ENCODE peak calls at places on chromosomes 12 and 14, in four cellular contexts. One of them, this sample, is unnamed.
A peak's percentile ranks its signal among the peaks of the same experiment; 100 is the strongest.

GRCh38 chr12:49580572-49581535 is 12.9 kb upstream of the MCRS1 start:
- DNase-seq in endothelial cell of umbilical vein: peak; percentile 65
- DNase-seq in GM12878: no peak
- DNase-seq in A549: peak; percentile 83
- DNase-seq in this sample: peak; percentile 83

GRCh38 chr12:50764861-50765324 is 992 bp downstream of the ATF1 start:
- DNase-seq in endothelial cell of umbilical vein: peak; percentile 51
- DNase-seq in GM12878: no peak
- DNase-seq in A549: peak; percentile 72
- DNase-seq in this sample: peak; percentile 89

GRCh38 chr12:130431176-130431575 is 93.5 kb downstream of the PIWIL1 start:
- DNase-seq in endothelial cell of umbilical vein: no peak
- DNase-seq in GM12878: no peak
- DNase-seq in A549: no peak
- DNase-seq in this sample: no peak

GRCh38 chr12:5648692-5649338 is 216.9 kb downstream of the NTF3 start:
- DNase-seq in endothelial cell of umbilical vein: no peak
- DNase-seq in GM12878: no peak
- DNase-seq in A549: peak; percentile 35
- DNase-seq in this sample: peak; percentile 27

GRCh38 chr14:70601162-70601561 is 707 bp upstream of the MED6 start:
- DNase-seq in endothelial cell of umbilical vein: no peak
- DNase-seq in GM12878: no peak
- DNase-seq in A549: peak; percentile 9
- DNase-seq in this sample: no peak

GRCh38 chr12:23084236-23084995 is 459.4 kb downstream of the ETNK1 start:
- DNase-seq in endothelial cell of umbilical vein: peak; percentile 94
- DNase-seq in GM12878: no peak
- DNase-seq in A549: peak; percentile 59
- DNase-seq in this sample: peak; percentile 6

GRCh38 chr14:67957925-67958324 is 138.3 kb downstream of the RAD51B start:
- DNase-seq in endothelial cell of umbilical vein: no peak
- DNase-seq in GM12878: no peak
- DNase-seq in A549: no peak
- DNase-seq in this sample: no peak

GRCh38 chr14:95144849-95145248 is 12.5 kb downstream of the DICER1 start:
- DNase-seq in endothelial cell of umbilical vein: no peak
- DNase-seq in GM12878: no peak
- DNase-seq in A549: no peak
- DNase-seq in this sample: no peak

GRCh38 chr14:89251066-89251465 is 166.0 kb downstream of the FOXN3 start:
- DNase-seq in endothelial cell of umbilical vein: no peak
- DNase-seq in GM12878: no peak
- DNase-seq in A549: no peak
- DNase-seq in this sample: no peak

GRCh38 chr14:32375663-32376062 is 46.6 kb downstream of the AKAP6 start:
- DNase-seq in endothelial cell of umbilical vein: no peak
- DNase-seq in GM12878: no peak
- DNase-seq in A549: no peak
- DNase-seq in this sample: no peak

GRCh38 chr14:68951051-68951797 is 27.9 kb downstream of the ACTN1 start:
- DNase-seq in endothelial cell of umbilical vein: peak; percentile 74
- DNase-seq in GM12878: no peak
- DNase-seq in A549: peak; percentile 95
- DNase-seq in this sample: no peak

GRCh38 chr14:37620856-37621255 is 25.4 kb downstream of the TTC6 start:
- DNase-seq in endothelial cell of umbilical vein: no peak
- DNase-seq in GM12878: no peak
- DNase-seq in A549: no peak
- DNase-seq in this sample: no peak

GRCh38 chr12:68222336-68222735 is 3.3 kb downstream of the IL26 start:
- DNase-seq in endothelial cell of umbilical vein: no peak
- DNase-seq in GM12878: no peak
- DNase-seq in A549: no peak
- DNase-seq in this sample: no peak

GRCh38 chr12:116319316-116319715 is 41.8 kb upstream of the MED13L start:
- DNase-seq in endothelial cell of umbilical vein: no peak
- DNase-seq in GM12878: no peak
- DNase-seq in A549: no peak
- DNase-seq in this sample: no peak

GRCh38 chr12:116104167-116104750 is 173.2 kb downstream of the MED13L start:
- DNase-seq in endothelial cell of umbilical vein: no peak
- DNase-seq in GM12878: no peak
- DNase-seq in A549: no peak
- DNase-seq in this sample: no peak

GRCh38 chr14:49857427-49858003 is 4.9 kb upstream of the NEMF start:
- DNase-seq in endothelial cell of umbilical vein: no peak
- DNase-seq in GM12878: no peak
- DNase-seq in A549: no peak
- DNase-seq in this sample: no peak

GRCh38 chr12:93135286-93136239 is 206.5 kb upstream of the EEA1 start:
- DNase-seq in endothelial cell of umbilical vein: peak; percentile 90
- DNase-seq in GM12878: no peak
- DNase-seq in A549: no peak
- DNase-seq in this sample: peak; percentile 91

GRCh38 chr12:106245767-106246166 is 2.1 kb downstream of the CKAP4 start:
- DNase-seq in endothelial cell of umbilical vein: peak; percentile 83
- DNase-seq in GM12878: no peak
- DNase-seq in A549: peak; percentile 81
- DNase-seq in this sample: no peak

GRCh38 chr12:25793196-25793595 is 165.3 kb upstream of the RASSF8 start:
- DNase-seq in endothelial cell of umbilical vein: no peak
- DNase-seq in GM12878: no peak
- DNase-seq in A549: no peak
- DNase-seq in this sample: no peak

GRCh38 chr14:104970231-104971068 is 7.7 kb downstream of the AHNAK2 start:
- DNase-seq in endothelial cell of umbilical vein: peak; percentile 87
- DNase-seq in GM12878: no peak
- DNase-seq in A549: peak; percentile 90
- DNase-seq in this sample: no peak

GRCh38 chr14:103056322-103057027 is 874 bp downstream of the CDC42BPB start:
- DNase-seq in endothelial cell of umbilical vein: peak; percentile 88
- DNase-seq in GM12878: no peak
- DNase-seq in A549: peak; percentile 73
- DNase-seq in this sample: no peak

GRCh38 chr12:121657305-121658008 is 12.0 kb downstream of the MORN3 start:
- DNase-seq in endothelial cell of umbilical vein: no peak
- DNase-seq in GM12878: no peak
- DNase-seq in A549: no peak
- DNase-seq in this sample: no peak

GRCh38 chr12:28710882-28711281 is 438.2 kb upstream of the FAR2 start:
- DNase-seq in endothelial cell of umbilical vein: no peak
- DNase-seq in GM12878: no peak
- DNase-seq in A549: no peak
- DNase-seq in this sample: no peak

GRCh38 chr12:117000316-117000715 is 89.6 kb downstream of the FBXW8 start:
- DNase-seq in endothelial cell of umbilical vein: no peak
- DNase-seq in GM12878: no peak
- DNase-seq in A549: no peak
- DNase-seq in this sample: no peak

GRCh38 chr12:12930633-12931032 is 21.3 kb downstream of the GPRC5D start:
- DNase-seq in endothelial cell of umbilical vein: no peak
- DNase-seq in GM12878: no peak
- DNase-seq in A549: no peak
- DNase-seq in this sample: no peak
- TF ChIP-seq MAX in endothelial cell of umbilical vein: no peak
- TF ChIP-seq MAX in GM12878: no peak
- TF ChIP-seq MAX in A549: no peak
- TF ChIP-seq MAX in this sample: no peak

DNA sequence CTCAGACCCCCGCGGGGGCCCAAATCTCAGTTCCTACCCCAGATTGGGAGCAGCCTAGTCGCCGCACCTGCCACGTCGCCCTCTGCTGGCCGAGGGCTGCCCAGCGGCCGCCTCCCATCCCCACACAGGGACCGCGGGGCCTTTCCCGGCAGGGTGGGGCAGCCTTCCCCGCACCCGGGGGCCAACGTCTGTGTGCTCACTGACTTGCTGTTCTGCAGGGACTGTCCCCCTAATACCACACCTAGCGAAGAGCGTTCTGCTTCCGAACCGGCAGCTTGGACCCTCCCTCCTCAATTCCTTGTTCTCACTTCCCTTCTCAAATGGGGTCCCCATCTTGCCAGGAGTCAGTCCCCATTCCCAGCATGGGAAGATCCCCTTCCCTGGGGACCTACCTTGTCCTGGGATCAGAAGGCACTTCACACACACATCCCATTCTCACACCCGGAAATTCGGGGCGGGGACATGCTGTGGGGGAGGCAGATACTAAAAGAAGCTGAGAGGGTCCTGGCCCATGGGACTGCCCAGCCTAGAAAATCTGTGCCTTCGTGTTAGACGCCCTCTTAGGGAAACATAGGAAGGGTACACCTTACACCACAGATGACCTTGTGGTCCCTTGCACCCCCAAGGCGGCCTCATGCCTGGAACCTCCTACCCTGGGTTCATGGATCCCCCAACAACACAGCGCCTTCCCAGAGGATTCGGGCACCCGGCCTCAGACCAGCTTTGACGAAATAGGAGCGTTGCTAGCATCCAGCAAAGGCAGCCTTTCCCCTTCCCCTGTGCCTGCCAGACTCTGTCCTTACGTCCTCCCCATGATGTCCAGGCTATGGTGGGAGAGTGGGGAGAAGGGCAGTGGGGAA is 16.4 kb downstream of the ACVRL1 start:
- DNase-seq in endothelial cell of umbilical vein: peak; percentile 69
- DNase-seq in GM12878: no peak
- DNase-seq in A549: no peak
- DNase-seq in this sample: no peak
- TF ChIP-seq MAX in endothelial cell of umbilical vein: no peak
- TF ChIP-seq MAX in GM12878: no peak
- TF ChIP-seq MAX in A549: no peak
- TF ChIP-seq MAX in this sample: no peak

GRCh38 chr12:120214626-120215356 is 13.9 kb upstream of the RPLP0 start:
- DNase-seq in endothelial cell of umbilical vein: no peak
- DNase-seq in GM12878: no peak
- DNase-seq in A549: no peak
- DNase-seq in this sample: no peak
- TF ChIP-seq MAX in endothelial cell of umbilical vein: no peak
- TF ChIP-seq MAX in GM12878: no peak
- TF ChIP-seq MAX in A549: no peak
- TF ChIP-seq MAX in this sample: no peak

GRCh38 chr12:64781374-64782029 is 22.3 kb upstream of the GNS start:
- DNase-seq in endothelial cell of umbilical vein: peak; percentile 36
- DNase-seq in GM12878: no peak
- DNase-seq in A549: no peak
- DNase-seq in this sample: no peak
- TF ChIP-seq MAX in endothelial cell of umbilical vein: no peak
- TF ChIP-seq MAX in GM12878: no peak
- TF ChIP-seq MAX in A549: no peak
- TF ChIP-seq MAX in this sample: no peak

GRCh38 chr14:100281286-100282082 is 24.8 kb downstream of the SLC25A29 start:
- DNase-seq in endothelial cell of umbilical vein: no peak
- DNase-seq in GM12878: no peak
- DNase-seq in A549: no peak
- DNase-seq in this sample: no peak

GRCh38 chr14:100282083-100282350 is 24.2 kb downstream of the SLC25A29 start:
- DNase-seq in endothelial cell of umbilical vein: no peak
- DNase-seq in GM12878: no peak
- DNase-seq in A549: no peak
- DNase-seq in this sample: no peak

GRCh38 chr14:100285021-100285912 is 21.0 kb downstream of the SLC25A29 start:
- DNase-seq in endothelial cell of umbilical vein: peak; percentile 60
- DNase-seq in GM12878: no peak
- DNase-seq in A549: peak; percentile 81
- DNase-seq in this sample: peak; percentile 40

GRCh38 chr14:100283984-100284881 is 22.0 kb downstream of the SLC25A29 start:
- DNase-seq in endothelial cell of umbilical vein: no peak
- DNase-seq in GM12878: no peak
- DNase-seq in A549: no peak
- DNase-seq in this sample: no peak

DNA sequence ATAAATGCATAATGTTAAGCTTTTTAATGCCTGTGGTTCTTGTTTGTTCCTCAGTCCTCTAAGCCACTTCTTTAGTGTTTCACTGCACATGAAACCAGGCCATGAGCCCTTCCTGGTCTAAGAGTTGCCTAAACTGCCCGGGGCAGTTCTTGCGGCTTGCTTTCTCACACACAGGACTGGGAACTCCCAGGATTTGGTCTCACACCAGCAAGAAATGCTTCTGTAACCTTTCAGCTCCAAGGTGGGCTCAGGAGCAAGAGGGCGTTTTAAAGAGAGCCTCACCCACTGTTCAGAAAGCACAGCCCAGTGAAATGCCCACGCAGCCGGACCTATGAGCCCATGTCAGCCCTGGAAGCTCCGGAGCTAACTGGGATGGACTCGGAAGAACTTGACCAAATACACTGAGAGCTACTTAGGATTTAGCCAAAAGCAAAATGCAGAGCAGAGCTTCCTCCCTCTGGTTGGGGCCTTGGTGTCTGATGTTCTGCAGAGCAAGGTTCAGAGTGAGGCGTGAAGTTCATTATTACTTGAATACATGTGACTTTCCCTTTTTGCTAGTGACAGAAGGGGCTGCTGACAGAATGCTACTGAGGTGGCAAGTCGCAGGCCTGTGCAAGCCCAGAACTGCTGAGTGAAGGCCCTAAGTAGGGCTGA is 23.4 kb downstream of the SLC25A29 start:
- DNase-seq in endothelial cell of umbilical vein: no peak
- DNase-seq in GM12878: no peak
- DNase-seq in A549: no peak
- DNase-seq in this sample: no peak
- TF ChIP-seq MAX in endothelial cell of umbilical vein: no peak
- TF ChIP-seq MAX in GM12878: no peak
- TF ChIP-seq MAX in A549: no peak
- TF ChIP-seq MAX in this sample: no peak

GRCh38 chr12:66149702-66150398 is 19.3 kb upstream of the LLPH start:
- DNase-seq in endothelial cell of umbilical vein: peak; percentile 26
- DNase-seq in GM12878: no peak
- DNase-seq in A549: no peak
- DNase-seq in this sample: no peak
- TF ChIP-seq MAX in endothelial cell of umbilical vein: no peak
- TF ChIP-seq MAX in GM12878: no peak
- TF ChIP-seq MAX in A549: no peak
- TF ChIP-seq MAX in this sample: no peak

DNA sequence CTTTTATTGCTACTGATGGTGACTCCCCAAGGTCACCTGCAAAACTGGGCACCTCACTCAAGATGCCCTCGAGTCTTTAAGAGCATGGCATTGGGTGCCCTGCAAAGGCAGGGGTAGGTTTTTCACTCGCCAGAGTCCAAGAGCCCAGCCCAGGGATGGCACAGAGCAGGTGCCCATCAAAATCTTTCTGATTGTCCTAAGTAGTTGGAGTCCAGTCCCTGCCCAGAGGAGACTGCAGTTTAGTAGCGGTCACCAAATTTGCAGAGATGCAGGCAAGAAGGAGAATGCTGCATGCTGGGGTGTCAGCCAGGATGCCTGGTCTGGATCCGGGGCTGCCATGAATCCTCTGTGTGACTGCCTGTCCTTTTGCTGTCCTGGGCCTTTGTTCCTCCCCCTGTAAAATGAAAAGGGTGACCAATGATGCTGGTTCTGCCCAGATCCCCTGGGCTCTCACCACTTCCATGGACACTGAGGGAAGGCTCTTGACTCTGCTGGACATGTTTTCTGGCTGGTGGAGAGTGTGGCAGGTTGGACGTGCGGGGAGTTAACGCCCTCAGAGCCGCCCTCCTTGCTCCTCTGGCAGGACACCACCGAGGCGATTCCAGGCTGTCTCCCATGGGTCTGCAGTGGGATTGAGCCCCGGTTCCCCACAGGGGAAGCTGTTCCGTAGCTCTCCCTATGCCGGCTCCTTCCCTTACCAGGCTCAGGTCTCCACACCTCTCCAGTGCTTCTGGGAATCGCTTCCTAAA is 41.3 kb downstream of the DLK1 start:
- DNase-seq in endothelial cell of umbilical vein: no peak
- DNase-seq in GM12878: no peak
- DNase-seq in A549: no peak
- DNase-seq in this sample: no peak
- TF ChIP-seq MAX in endothelial cell of umbilical vein: no peak
- TF ChIP-seq MAX in GM12878: no peak
- TF ChIP-seq MAX in A549: no peak
- TF ChIP-seq MAX in this sample: no peak